ENCODE peak calls at places on chromosomes 16 and 17, in four cellular contexts. A, H, O and E are unnamed samples.

GRCh38 chr16:48542020-48542473 is 67.9 kb downstream of the N4BP1 start:
- DNase-seq in A (no peak), H (peak; percentile 78), O (no peak), E (peak; percentile 51)

GRCh38 chr17:27407916-27408846 is 48.1 kb upstream of the KSR1 start:
- DNase-seq in A (peak; percentile 9), H (no peak), O (peak; percentile 7), E (peak; percentile 12)

GRCh38 chr16:57618306-57619132 is 9.9 kb upstream of the ADGRG1 start:
- DNase-seq in A (no peak), H (no peak), O (no peak), E (no peak)

GRCh38 chr17:60142872-60143499 is 6.8 kb upstream of the CA4 start:
- DNase-seq in A (peak; percentile 83), H (peak; percentile 84), O (peak; percentile 82), E (peak; percentile 69)

GRCh38 chr17:77304746-77305473 is 164.1 kb downstream of the SEC14L1 start:
- DNase-seq in A (peak; percentile 72), H (no peak), O (no peak), E (no peak)

GRCh38 chr17:36931697-36932382 is 5.4 kb upstream of the LHX1 start:
- DNase-seq in A (no peak), H (peak; percentile 54), O (no peak), E (peak; percentile 51)

GRCh38 chr17:28875856-28876564 is 21.2 kb downstream of the ERAL1 start:
- DNase-seq in A (no peak), H (no peak), O (no peak), E (no peak)

GRCh38 chr16:5309946-5310611 is 212.5 kb upstream of the EEF2KMT start:
- DNase-seq in A (peak; percentile 17), H (no peak), O (no peak), E (no peak)

GRCh38 chr17:27241346-27241946 is 52.5 kb upstream of the WSB1 start:
- DNase-seq in A (no peak), H (no peak), O (peak; percentile 41), E (peak; percentile 62)

GRCh38 chr16:89936508-89936907 is 12.0 kb upstream of the DEF8 start:
- DNase-seq in A (no peak), H (no peak), O (no peak), E (no peak)

GRCh38 chr17:226773-227580 is 45.5 kb upstream of the DOC2B start:
- DNase-seq in A (no peak), H (no peak), O (no peak), E (no peak)

GRCh38 chr17:72361892-72362291 is 241.1 kb downstream of the SOX9 start:
- DNase-seq in A (no peak), H (no peak), O (no peak), E (no peak)

GRCh38 chr16:50196736-50197135 is 43.6 kb downstream of the TENT4B start:
- DNase-seq in A (no peak), H (no peak), O (no peak), E (no peak)

GRCh38 chr17:38958756-38959155 is 8.4 kb downstream of the FBXO47 start:
- DNase-seq in A (no peak), H (no peak), O (no peak), E (peak; percentile 34)

GRCh38 chr17:40461774-40462342 is 18.6 kb downstream of the IGFBP4 start:
- DNase-seq in A (no peak), H (peak; percentile 74), O (no peak), E (no peak)

GRCh38 chr17:38571833-38572274 is 33.9 kb downstream of the SRCIN1 start:
- DNase-seq in A (no peak), H (peak; percentile 64), O (no peak), E (no peak)

GRCh38 chr17:60353773-60354172 is 38.2 kb downstream of the USP32 start:
- DNase-seq in A (no peak), H (no peak), O (no peak), E (no peak)

DNA sequence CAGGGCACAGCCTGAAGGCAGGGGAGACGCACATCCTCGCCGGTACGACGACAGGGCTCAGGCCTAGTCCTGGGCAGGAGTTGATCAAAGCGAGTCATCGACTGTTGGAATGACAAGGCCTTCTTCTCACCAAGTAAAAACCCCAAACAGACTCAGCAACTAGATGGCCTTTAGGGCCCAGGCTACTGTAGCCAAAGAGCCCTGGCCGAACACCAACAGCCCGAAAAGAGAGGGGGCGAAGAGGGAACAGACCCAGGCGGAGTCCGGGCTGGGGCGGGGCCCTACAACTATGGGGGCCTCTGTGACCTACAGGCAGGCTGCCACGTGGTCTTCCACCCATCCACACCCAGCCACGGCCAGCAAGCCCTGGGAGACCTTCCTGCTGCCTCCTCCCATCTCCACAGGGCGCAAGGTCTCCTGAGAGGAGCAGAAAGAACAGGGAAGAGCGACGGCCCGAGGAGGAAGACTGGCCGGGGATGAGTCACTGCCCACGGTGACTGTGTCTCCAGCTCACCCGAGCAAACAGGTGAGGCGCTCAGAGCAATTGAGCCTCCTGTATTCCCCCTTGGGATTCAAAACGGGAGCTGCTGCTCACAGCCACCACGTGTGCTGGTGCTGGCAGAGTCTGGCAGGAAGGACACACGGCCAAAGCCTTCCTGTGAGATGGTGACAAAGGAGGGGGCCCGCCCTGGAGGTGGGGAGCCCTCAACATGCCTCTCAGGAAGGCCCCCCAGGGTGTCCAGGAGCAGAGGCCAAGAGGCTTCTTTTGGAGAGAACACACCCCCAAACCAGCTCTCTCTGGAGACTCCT is 17.7 kb downstream of the SLC16A3 start:
- DNase-seq in A (no peak), H (peak; percentile 44), O (no peak), E (no peak)
- TF ChIP-seq JUND in A (no peak), H (no peak), O (peak; percentile 74), E (no peak)

GRCh38 chr16:81500833-81501521 is 56.4 kb downstream of the CMIP start:
- DNase-seq in A (no peak), H (no peak), O (no peak), E (no peak)
- TF ChIP-seq JUND in A (no peak), H (no peak), O (no peak), E (no peak)

GRCh38 chr17:13626703-13627102 is 25.0 kb upstream of the HS3ST3A1 start:
- DNase-seq in A (no peak), H (no peak), O (peak; percentile 3), E (no peak)
- TF ChIP-seq JUND in A (no peak), H (peak; percentile 66), O (peak; percentile 11), E (no peak)

GRCh38 chr17:57008958-57009357 is 31.0 kb downstream of the SCPEP1 start:
- DNase-seq in A (no peak), H (no peak), O (no peak), E (no peak)
- TF ChIP-seq JUND in A (no peak), H (no peak), O (no peak), E (no peak)

DNA sequence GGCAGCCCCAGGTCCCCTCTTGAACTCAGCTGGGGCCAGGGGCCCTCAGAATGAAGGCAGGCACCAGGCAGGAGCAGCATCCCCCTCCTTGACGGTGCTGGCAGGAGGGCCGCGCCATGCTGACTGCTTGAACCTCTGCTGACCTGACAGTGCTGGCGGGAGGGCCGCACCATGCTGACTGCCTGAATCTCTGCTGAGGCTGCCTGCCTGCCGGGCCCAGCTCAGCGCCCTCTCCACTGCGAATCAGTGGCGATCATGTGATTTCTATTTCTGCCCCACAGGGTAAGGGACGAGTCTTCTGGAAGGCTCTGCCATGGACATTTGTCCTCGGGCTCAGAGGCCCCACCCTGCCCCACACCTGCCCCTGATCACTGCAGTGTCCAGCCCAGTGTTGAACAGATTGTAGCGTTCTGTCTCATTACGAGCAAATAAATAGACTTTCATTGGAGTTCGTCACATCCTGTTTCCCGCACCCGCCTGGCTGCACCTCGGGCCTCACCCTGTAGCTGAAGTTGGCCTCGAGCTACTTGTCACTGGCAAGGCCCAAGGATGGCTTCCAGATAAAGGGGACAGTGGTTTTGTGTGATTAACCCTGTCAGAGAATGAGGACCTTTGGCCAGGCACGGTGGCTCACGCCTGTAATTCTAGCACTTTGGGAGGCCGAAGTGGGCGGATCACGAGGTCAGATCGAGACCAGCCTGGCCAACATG is 8.6 kb downstream of the C16orf90 start:
- DNase-seq in A (no peak), H (no peak), O (no peak), E (no peak)
- TF ChIP-seq JUND in A (no peak), H (no peak), O (no peak), E (no peak)

DNA sequence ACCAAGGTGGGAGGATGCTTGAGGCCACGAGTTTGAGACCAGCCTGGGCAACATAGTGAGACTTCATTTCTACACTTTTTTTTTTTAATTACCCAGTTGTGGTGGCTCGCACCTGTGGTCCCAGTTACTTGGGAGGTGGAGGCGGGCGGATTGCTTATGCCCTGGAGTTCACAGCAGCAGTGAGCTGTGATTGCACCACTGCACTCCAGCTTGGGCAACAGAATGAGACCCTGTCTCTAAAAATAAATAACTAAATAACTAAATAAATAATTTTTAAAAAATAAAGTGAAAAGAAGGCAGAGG is 9.3 kb downstream of the DNAI2 start:
- DNase-seq in A (no peak), H (no peak), O (no peak), E (no peak)
- TF ChIP-seq JUND in A (no peak), H (no peak), O (no peak), E (no peak)